ENCODE peak calls at places on chromosomes 7 and 10, in six cellular contexts. Z, I, G, V, M and R are unnamed samples. For H3K4me1, the result is how much of the 10 kb centered on the place peaks cover.

GRCh38 chr7:94295805-94296204 is 98.9 kb upstream of the COL1A2 start:
- DNase-seq in Z (no peak), I (no peak), G (no peak), V (no peak), M (peak), R (peak)

GRCh38 chr7:112023282-112023681 is 182.9 kb downstream of the DOCK4 start:
- DNase-seq in Z (no peak), I (no peak), G (no peak), V (no peak), M (no peak), R (no peak)

GRCh38 chr7:80206763-80207162 is 72.1 kb downstream of the GNAI1 start:
- DNase-seq in Z (no peak), I (no peak), G (no peak), V (no peak), M (no peak), R (no peak)

GRCh38 chr10:98815039-98815660 is 368.4 kb upstream of the HPS1 start:
- DNase-seq in Z (no peak), I (no peak), G (no peak), V (no peak), M (no peak), R (no peak)

GRCh38 chr7:27239780-27240731 is 2.5 kb upstream of the EVX1 start:
- DNase-seq in Z (no peak), I (no peak), G (no peak), V (no peak), M (no peak), R (no peak)

GRCh38 chr10:44198780-44199097 is 186.2 kb downstream of the CXCL12 start:
- DNase-seq in Z (no peak), I (peak), G (no peak), V (no peak), M (no peak), R (peak)

GRCh38 chr7:28528899-28529298 is 116.6 kb downstream of the CREB5 start:
- DNase-seq in Z (no peak), I (no peak), G (no peak), V (no peak), M (peak), R (no peak)

GRCh38 chr7:28621369-28621807 is 209.1 kb downstream of the CREB5 start:
- DNase-seq in Z (no peak), I (no peak), G (no peak), V (no peak), M (no peak), R (no peak)

GRCh38 chr10:33249137-33249536 is 85.3 kb downstream of the NRP1 start:
- DNase-seq in Z (no peak), I (no peak), G (no peak), V (no peak), M (no peak), R (no peak)

GRCh38 chr7:128000048-128000447 is 31.2 kb downstream of the LRRC4 start:
- DNase-seq in Z (no peak), I (no peak), G (no peak), V (no peak), M (no peak), R (no peak)

GRCh38 chr7:77859343-77859742 is 60.8 kb downstream of the PHTF2 start:
- DNase-seq in Z (no peak), I (no peak), G (no peak), V (no peak), M (no peak), R (no peak)

GRCh38 chr10:89944138-89944537 is 242.7 kb downstream of the KIF20B start:
- DNase-seq in Z (no peak), I (no peak), G (no peak), V (no peak), M (no peak), R (no peak)

GRCh38 chr7:31122649-31123058 is 70.5 kb downstream of the ADCYAP1R1 start:
- DNase-seq in Z (peak), I (peak), G (peak), V (no peak), M (peak), R (peak)

GRCh38 chr7:98107313-98107691 is 640 bp downstream of the LMTK2 start:
- DNase-seq in Z (peak), I (no peak), G (peak), V (no peak), M (no peak), R (no peak)

GRCh38 chr7:1044189-1045037 is at the start of gene GPR146:
- DNase-seq in Z (peak), I (peak), G (peak), V (peak), M (peak), R (peak)
- TF ChIP-seq POLR2A in Z (peak), I (no peak), G (no peak), V (peak), M (no peak), R (peak)

DNA sequence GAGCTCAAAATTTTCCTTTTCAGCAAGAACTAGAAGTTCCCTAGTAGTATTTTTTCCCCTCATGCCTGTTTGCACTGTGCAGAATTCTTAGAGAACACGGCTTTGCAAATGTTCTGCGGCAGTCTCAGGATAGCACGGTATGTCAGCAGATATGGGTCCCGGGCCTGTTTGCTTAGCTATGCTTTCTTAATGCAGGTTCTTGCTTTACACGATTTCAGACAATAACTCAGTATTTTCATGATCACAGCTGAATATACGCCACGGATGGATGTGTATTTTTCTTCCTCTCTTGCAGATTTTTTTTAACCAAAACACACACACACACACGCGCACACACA is 137.3 kb downstream of the HECW1 start:
- DNase-seq in Z (no peak), I (peak), G (no peak), V (no peak), M (no peak), R (no peak)
- H3K4me3 ChIP-seq in Z (no peak), I (no peak), G (no peak), V (peak), M (no peak), R (no peak)

GRCh38 chr7:139588632-139589031 is 65.1 kb downstream of the CLEC2L start:
- DNase-seq in Z (no peak), I (peak), G (peak), V (no peak), M (peak), R (peak)

GRCh38 chr7:139586286-139586685 is 62.8 kb downstream of the CLEC2L start:
- DNase-seq in Z (no peak), I (no peak), G (no peak), V (no peak), M (no peak), R (no peak)

GRCh38 chr7:139589474-139589873 is 66.0 kb downstream of the CLEC2L start:
- DNase-seq in Z (no peak), I (peak), G (no peak), V (no peak), M (peak), R (no peak)

GRCh38 chr7:139583826-139584553 is 60.5 kb downstream of the CLEC2L start:
- DNase-seq in Z (no peak), I (no peak), G (no peak), V (no peak), M (no peak), R (peak)

GRCh38 chr7:139587535-139587934 is 64.0 kb downstream of the CLEC2L start:
- DNase-seq in Z (no peak), I (peak), G (no peak), V (no peak), M (no peak), R (no peak)
- H3K4me1 ChIP-seq in Z (under half), I (under half), G (under half), V (under half), M (under half), R (under half)

GRCh38 chr7:4641667-4642467 is 40.2 kb upstream of the FOXK1 start:
- DNase-seq in Z (peak), I (peak), G (peak), V (peak), M (peak), R (peak)
- TF ChIP-seq POLR2A in Z (peak), I (peak), G (peak), V (peak), M (peak), R (peak)

GRCh38 chr7:50659329-50659965 is 94.2 kb upstream of the DDC start:
- DNase-seq in Z (no peak), I (no peak), G (no peak), V (no peak), M (no peak), R (no peak)

GRCh38 chr7:50658696-50659095 is 93.5 kb upstream of the DDC start:
- DNase-seq in Z (no peak), I (no peak), G (no peak), V (no peak), M (no peak), R (peak)

GRCh38 chr7:50661345-50662058 is 96.3 kb upstream of the DDC start:
- DNase-seq in Z (no peak), I (no peak), G (no peak), V (no peak), M (no peak), R (no peak)

GRCh38 chr7:50660830-50661175 is 95.6 kb upstream of the DDC start:
- DNase-seq in Z (no peak), I (no peak), G (no peak), V (no peak), M (no peak), R (no peak)

GRCh38 chr7:50660040-50660829 is 95.0 kb upstream of the DDC start:
- DNase-seq in Z (no peak), I (no peak), G (no peak), V (no peak), M (no peak), R (peak)
- H3K4me3 ChIP-seq in Z (no peak), I (no peak), G (no peak), V (no peak), M (no peak), R (no peak)

DNA sequence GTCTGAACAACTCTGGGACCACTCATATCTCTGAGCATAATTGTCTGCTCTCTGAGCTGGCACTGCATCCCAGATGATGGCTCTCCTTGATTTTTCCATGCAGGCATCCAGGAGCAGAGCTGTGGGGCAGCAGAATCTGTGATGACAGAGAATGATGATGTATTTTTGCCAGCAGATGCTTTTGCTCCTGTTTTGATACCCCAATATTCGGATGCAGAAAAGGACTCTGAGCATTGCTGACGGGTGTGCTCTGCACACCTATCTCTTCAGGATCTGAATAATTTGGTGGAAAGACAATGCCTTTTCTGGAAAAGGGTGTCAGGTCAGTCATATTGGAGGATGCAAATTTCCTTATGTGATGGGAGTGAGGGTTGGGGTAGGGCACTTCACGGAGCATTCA is 735.9 kb downstream of the KCNMA1 start:
- DNase-seq in Z (no peak), I (peak), G (no peak), V (no peak), M (no peak), R (no peak)
- H3K4me1 ChIP-seq in Z (under half), I (under half), G (under half), V (under half), M (under half), R (under half)

GRCh38 chr10:21495686-21496284 is 29.7 kb downstream of the SKIDA1 start:
- DNase-seq in Z (peak), I (no peak), G (peak), V (peak), M (peak), R (peak)

GRCh38 chr10:21496285-21497176 is 29.0 kb downstream of the SKIDA1 start:
- DNase-seq in Z (peak), I (no peak), G (peak), V (peak), M (peak), R (peak)

GRCh38 chr10:21498416-21498815 is 27.1 kb downstream of the SKIDA1 start:
- DNase-seq in Z (no peak), I (no peak), G (no peak), V (no peak), M (no peak), R (no peak)

GRCh38 chr10:21498977-21499376 is 26.5 kb downstream of the SKIDA1 start:
- DNase-seq in Z (no peak), I (no peak), G (no peak), V (no peak), M (no peak), R (no peak)

DNA sequence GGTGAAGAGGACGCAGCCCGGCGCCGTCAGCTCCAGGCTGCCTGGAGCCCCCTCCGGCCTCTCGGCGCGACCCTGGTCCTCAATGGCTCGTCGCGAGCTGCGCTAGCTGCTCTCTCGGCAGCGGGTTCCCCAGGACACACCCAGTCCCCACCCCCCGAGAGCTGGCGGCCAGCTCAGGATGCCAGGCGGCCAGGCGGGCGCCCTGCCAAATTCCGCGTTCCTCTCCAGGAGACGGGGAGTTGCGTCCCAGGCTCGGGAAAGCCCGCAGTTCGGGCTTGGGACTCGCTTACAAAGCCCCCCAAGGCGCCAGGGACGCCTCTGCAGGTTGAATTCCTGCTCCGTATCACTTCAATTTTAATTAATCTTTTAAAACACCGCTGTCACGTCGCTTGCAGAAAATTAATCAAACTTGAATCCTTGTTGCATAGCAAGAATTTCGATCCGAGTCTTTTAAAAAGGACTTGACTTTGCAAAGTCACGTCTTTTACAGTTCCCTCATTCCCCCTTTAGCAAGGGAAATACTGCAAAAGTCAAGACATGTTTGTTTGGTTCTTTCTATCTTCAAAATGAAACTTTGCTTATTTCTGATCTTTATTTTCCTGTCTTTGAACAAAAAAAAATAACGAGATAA is 28.2 kb downstream of the SKIDA1 start:
- DNase-seq in Z (peak), I (no peak), G (peak), V (peak), M (peak), R (peak)
- TF ChIP-seq POLR2A in Z (no peak), I (no peak), G (no peak), V (no peak), M (no peak), R (no peak)

GRCh38 chr7:26153823-26154783 is 2.1 kb downstream of the NFE2L3 start:
- DNase-seq in Z (peak), I (no peak), G (peak), V (peak), M (peak), R (no peak)
- H3K4me3 ChIP-seq in Z (no peak), I (no peak), G (peak), V (peak), M (peak), R (no peak)

GRCh38 chr10:3090388-3090787 is 23.0 kb downstream of the PFKP start:
- DNase-seq in Z (no peak), I (no peak), G (no peak), V (no peak), M (no peak), R (no peak)
- H3K4me1 ChIP-seq in Z (under half), I (half or more), G (under half), V (under half), M (under half), R (under half)

GRCh38 chr7:102464577-102465280 is at the start of the genes ALKBH4 and LRWD1:
- DNase-seq in Z (peak), I (peak), G (peak), V (peak), M (peak), R (peak)
- TF ChIP-seq POLR2A in Z (peak), I (no peak), G (peak), V (peak), M (peak), R (peak)